ENCODE peak calls at places on chromosomes 6 and 20, in five cellular contexts. S is K562, M is HCT116, X is GM12878, O is H1. W is an unnamed sample.

GRCh38 chr20:12047838-12048432 is 130.2 kb downstream of the BTBD3 start:
- DNase-seq in M (no peak), X (no peak), S (no peak), O (no peak), W (no peak)

GRCh38 chr6:79410806-79411205 is 126.4 kb downstream of the LCA5 start:
- DNase-seq in O (no peak), M (no peak), X (no peak), S (no peak), W (no peak)

GRCh38 chr20:1809121-1809520 is 86.1 kb upstream of the SIRPA start:
- DNase-seq in O (no peak), S (no peak), M (no peak), X (no peak), W (no peak)

GRCh38 chr6:163489584-163489983 is 75.1 kb downstream of the QKI start:
- DNase-seq in O (no peak), S (no peak), M (no peak), X (no peak), W (no peak)

GRCh38 chr6:169806718-169807117 is 55.3 kb downstream of the ERMARD start:
- DNase-seq in O (no peak), S (no peak), M (no peak), X (no peak), W (no peak)

GRCh38 chr20:38214871-38215788 is 45.4 kb downstream of the KIAA1755 start:
- DNase-seq in S (no peak), X (no peak), M (no peak), O (no peak), W (no peak)

GRCh38 chr6:15090145-15090579 is 155.7 kb upstream of the JARID2 start:
- DNase-seq in S (peak), O (no peak), X (no peak), M (no peak), W (no peak)

GRCh38 chr20:19828233-19828632 is 70.2 kb downstream of the RIN2 start:
- DNase-seq in X (peak), S (no peak), M (peak), O (no peak), W (no peak)

GRCh38 chr6:52524921-52525320 is 51.9 kb downstream of the TRAM2 start:
- DNase-seq in M (no peak), S (no peak), X (no peak), O (no peak), W (no peak)

GRCh38 chr6:132934496-132934895 is 120.1 kb downstream of the RPS12 start:
- DNase-seq in O (no peak), M (no peak), S (no peak), X (no peak), W (no peak)

GRCh38 chr6:10520468-10520867 is 683 bp upstream of the GCNT2 start:
- DNase-seq in M (no peak), O (no peak), S (no peak), X (no peak), W (no peak)

DNA sequence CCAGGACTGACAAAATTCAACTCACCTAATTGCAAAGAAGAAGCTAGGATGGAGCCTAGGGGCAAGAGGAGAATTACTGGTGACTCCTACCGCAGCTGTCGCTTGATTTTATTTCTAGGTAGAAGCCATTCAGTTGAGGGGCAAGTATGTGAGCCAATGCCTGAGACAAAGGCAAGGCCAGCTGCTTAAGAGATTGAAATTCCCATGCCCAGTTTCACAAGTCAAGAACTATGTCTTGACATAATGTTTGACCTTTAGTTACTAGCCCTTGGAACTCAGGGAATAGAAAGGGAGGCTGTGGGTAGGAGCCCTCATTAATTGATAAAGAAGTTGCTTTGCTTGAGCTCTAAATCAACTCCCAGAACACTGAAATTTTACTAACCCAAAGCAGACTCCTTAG is 54.0 kb downstream of the GPR63 start:
- DNase-seq in S (no peak), M (no peak), X (no peak), O (no peak), W (no peak)
- TF ChIP-seq JUND in S (no peak), M (no peak), X (no peak), O (no peak), W (no peak)

GRCh38 chr6:71400852-71401251 is 112.2 kb downstream of the OGFRL1 start:
- DNase-seq in O (no peak), M (no peak), S (no peak), X (no peak), W (no peak)
- TF ChIP-seq JUND in O (no peak), M (no peak), S (no peak), X (no peak), W (no peak)

GRCh38 chr6:157273756-157274088 is 49.6 kb downstream of the TMEM242 start:
- DNase-seq in M (peak), S (peak), O (no peak), X (no peak), W (peak)
- TF ChIP-seq JUND in M (no peak), S (no peak), O (no peak), X (no peak), W (no peak)

DNA sequence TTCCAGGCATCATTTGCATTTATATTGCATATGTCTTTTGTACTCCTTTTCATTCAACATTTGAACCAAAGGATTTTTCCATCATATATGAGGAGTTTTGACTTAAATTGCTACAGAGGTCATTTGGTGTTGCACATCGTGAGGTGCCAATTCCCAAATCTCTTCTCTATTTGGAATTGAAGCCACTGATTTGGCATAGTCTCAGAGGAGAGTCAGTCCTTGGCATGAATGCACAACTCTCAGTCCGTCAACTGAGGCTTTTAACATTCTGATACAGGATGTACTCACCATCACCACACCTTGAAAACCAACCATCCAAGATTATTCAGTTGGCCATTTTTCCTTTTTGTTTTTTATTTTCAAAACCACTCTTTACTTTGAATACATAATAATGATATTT is 31.1 kb upstream of the SYNDIG1 start:
- DNase-seq in S (no peak), O (no peak), M (no peak), X (no peak), W (no peak)
- TF ChIP-seq JUND in S (no peak), O (no peak), M (no peak), X (no peak), W (no peak)

GRCh38 chr20:58209652-58210397 is 18.6 kb downstream of the ANKRD60 start:
- DNase-seq in S (peak), O (peak), X (peak), M (peak), W (peak)
- TF ChIP-seq JUND in S (peak), O (peak), X (no peak), M (no peak), W (no peak)

W was measured in T47D.